ENCODE peak calls at places on chromosomes 12 and 14, in five cellular contexts. M is central memory CD4-positive, alpha-beta T cell; P is hepatic stellate cell; T is spleen; U is tibial nerve. O is an unnamed sample.

GRCh38 chr14:96042218-96042930 is 3.2 kb downstream of the C14orf132 start:
- DNase-seq in T (no peak), U (no peak), P (no peak), M (no peak), O (no peak)

GRCh38 chr12:57233357-57234232 is 4.1 kb downstream of the SHMT2 start:
- DNase-seq in M (no peak), T (peak; percentile 75), U (no peak), P (peak; percentile 79), O (no peak)

GRCh38 chr12:43221216-43221615 is 330.8 kb downstream of the ADAMTS20 start:
- DNase-seq in P (no peak), M (no peak), U (no peak), T (no peak), O (no peak)

GRCh38 chr14:102949062-102949800 is 26.8 kb downstream of the AMN start:
- DNase-seq in U (no peak), T (peak; percentile 87), M (peak; percentile 52), P (no peak), O (peak; percentile 11)

GRCh38 chr12:82124711-82125110 is 233.5 kb downstream of the CCDC59 start:
- DNase-seq in T (no peak), M (no peak), P (no peak), U (no peak), O (peak; percentile 27)

GRCh38 chr12:132201391-132202120 is 57.3 kb downstream of the NOC4L start:
- DNase-seq in T (no peak), M (no peak), P (no peak), U (no peak), O (no peak)

GRCh38 chr12:75840994-75841355 is 190.6 kb downstream of the PHLDA1 start:
- DNase-seq in M (no peak), T (no peak), P (no peak), U (no peak), O (no peak)

GRCh38 chr12:1500095-1500801 is 94.1 kb downstream of the FBXL14 start:
- DNase-seq in M (no peak), P (peak; percentile 81), T (no peak), U (no peak), O (peak; percentile 97)

GRCh38 chr12:72230589-72230988 is 41.6 kb upstream of the TRHDE start:
- DNase-seq in U (no peak), P (peak; percentile 40), T (no peak), M (no peak), O (no peak)

GRCh38 chr14:72692678-72693077 is 201.2 kb downstream of the DPF3 start:
- DNase-seq in P (peak; percentile 48), M (no peak), T (no peak), U (no peak), O (no peak)

GRCh38 chr12:6277982-6278438 is 32.5 kb upstream of the PLEKHG6 start:
- DNase-seq in U (no peak), M (no peak), P (no peak), T (peak; percentile 79), O (no peak)

GRCh38 chr14:24079521-24080141 is 8.3 kb downstream of the CPNE6 start:
- DNase-seq in M (no peak), P (no peak), U (no peak), T (no peak), O (peak; percentile 25)

GRCh38 chr14:22900088-22900799 is 17.2 kb downstream of the REM2 start:
- DNase-seq in M (peak; percentile 60), U (peak; percentile 78), T (no peak), P (peak; percentile 72), O (peak; percentile 65)

GRCh38 chr12:49223590-49224369 is 34.9 kb upstream of the TUBA1A start:
- DNase-seq in M (no peak), T (no peak), U (no peak), P (no peak), O (no peak)

GRCh38 chr12:18246057-18246456 is 15.3 kb upstream of the PIK3C2G start:
- DNase-seq in U (no peak), T (no peak), P (no peak), M (no peak), O (no peak)

GRCh38 chr12:49292729-49293055 is 2.3 kb upstream of the PRPH start:
- DNase-seq in P (no peak), T (no peak), M (no peak), U (no peak), O (no peak)

GRCh38 chr12:49055092-49055491 is 5.5 kb downstream of the KMT2D start:
- DNase-seq in T (peak; percentile 58), U (no peak), P (no peak), M (no peak), O (no peak)

GRCh38 chr12:74111688-74112360 is 425.8 kb upstream of the ATXN7L3B start:
- DNase-seq in P (no peak), T (no peak), M (no peak), U (no peak), O (peak; percentile 12)

GRCh38 chr12:5965950-5966383 is 20.9 kb upstream of the ANO2 start:
- DNase-seq in M (peak; percentile 11), U (peak; percentile 20), P (peak; percentile 69), T (no peak), O (peak; percentile 36)

GRCh38 chr12:114762490-114763110 is 78.6 kb upstream of the TBX3 start:
- DNase-seq in M (no peak), U (no peak), P (peak; percentile 29), T (no peak), O (no peak)

GRCh38 chr12:57236925-57237652 is 7.6 kb downstream of the SHMT2 start:
- DNase-seq in P (no peak), M (no peak), U (no peak), T (peak; percentile 74), O (no peak)

GRCh38 chr14:95897280-95897679 is 20.6 kb downstream of the TUNAR start:
- DNase-seq in M (no peak), T (no peak), P (no peak), U (no peak), O (no peak)

GRCh38 chr14:55556929-55557623 is 22.9 kb upstream of the KTN1 start:
- DNase-seq in M (no peak), P (peak; percentile 47), T (no peak), U (no peak), O (peak; percentile 98)

GRCh38 chr12:60437297-60437696 is 841.5 kb downstream of the SLC16A7 start:
- DNase-seq in M (no peak), U (no peak), T (no peak), P (no peak), O (no peak)